ENCODE peak calls at places on chromosomes 7 and 10, in five cellular contexts. H is activated T-cell treated with anti-CD3 and anti-CD28 coated beads, Interleukin-2, amount 50 U/mL, for 4 hours; W is stimulated activated CD8-positive, alpha-beta memory T cell treated with anti-CD3 and anti-CD28 coated beads, Interleukin-15, amount 100 ng/mL, for 1 hour; Z is GM04504; X is brain microvascular endothelial cell. G is an unnamed sample.

GRCh38 chr7:82615527-82615926 is 171.9 kb upstream of the CACNA2D1 start:
- DNase-seq in H (no peak), W (no peak), Z (no peak), X (no peak), G (no peak)

GRCh38 chr10:43294241-43294658 is 27.4 kb upstream of the RASGEF1A start:
- DNase-seq in H (peak; percentile 18), W (peak; percentile 17), Z (no peak), X (no peak), G (no peak)

GRCh38 chr10:90167174-90168064 is 466.0 kb downstream of the KIF20B start:
- DNase-seq in H (no peak), W (no peak), Z (no peak), X (peak; percentile 50), G (no peak)

GRCh38 chr10:13993169-13993568 is 337.6 kb downstream of the FRMD4A start:
- DNase-seq in H (no peak), W (no peak), Z (peak; percentile 67), X (no peak), G (peak; percentile 31)

GRCh38 chr10:13961096-13961495 is 369.6 kb downstream of the FRMD4A start:
- DNase-seq in H (no peak), W (no peak), Z (peak; percentile 91), X (peak; percentile 90), G (peak; percentile 91)

GRCh38 chr7:105760549-105761447 is 115.6 kb downstream of the ATXN7L1 start:
- DNase-seq in H (no peak), W (no peak), Z (peak; percentile 45), X (no peak), G (no peak)

GRCh38 chr7:56092789-56093531 is at the start of gene PHKG1:
- DNase-seq in H (no peak), W (no peak), Z (peak; percentile 88), X (peak; percentile 74), G (peak; percentile 44)

GRCh38 chr7:132742152-132742551 is 165.9 kb upstream of the PLXNA4 start:
- DNase-seq in H (no peak), W (no peak), Z (peak; percentile 20), X (peak; percentile 99), G (peak; percentile 55)

GRCh38 chr7:63233881-63234280 is 764.8 kb upstream of the ZNF722 start:
- DNase-seq in H (no peak), W (no peak), Z (no peak), X (no peak), G (no peak)

GRCh38 chr10:52170776-52171175 is 143.3 kb upstream of the DKK1 start:
- DNase-seq in H (no peak), W (no peak), Z (no peak), X (no peak), G (no peak)

GRCh38 chr7:157576415-157576814 is 239.6 kb downstream of the DNAJB6 start:
- DNase-seq in H (peak; percentile 34), W (peak; percentile 8), Z (no peak), X (no peak), G (no peak)

GRCh38 chr10:3239066-3239919 is 66.7 kb upstream of the PITRM1 start:
- DNase-seq in H (peak; percentile 72), W (peak; percentile 62), Z (no peak), X (peak; percentile 44), G (no peak)